ENCODE peak calls at places on chromosomes 16 and 17, in seven cellular contexts. C is heart left ventricle, U is body of pancreas, O is heart right ventricle, F is transverse colon, S is esophagus squamous epithelium, N is A549. T is an unnamed sample.
A peak's percentile ranks its signal among the peaks of the same experiment; 100 is the strongest.

GRCh38 chr16:81748476-81749198 is 30.5 kb upstream of the PLCG2 start:
- DNase-seq in N (no peak), S (no peak), U (no peak), O (no peak), F (no peak), C (no peak), T (no peak)

GRCh38 chr17:40511136-40511535 is 9.7 kb upstream of the TNS4 start:
- DNase-seq in F (no peak), C (no peak), S (no peak), U (no peak), O (no peak), N (no peak), T (no peak)

GRCh38 chr17:18981642-18982424 is 22.7 kb downstream of the FAM83G start:
- DNase-seq in S (no peak), C (no peak), F (peak; percentile 92), N (peak; percentile 82), O (no peak), U (peak; percentile 85), T (no peak)

GRCh38 chr17:17840751-17841591 is 4.2 kb upstream of the SREBF1 start:
- DNase-seq in C (peak; percentile 59), O (no peak), S (no peak), N (no peak), F (no peak), U (no peak), T (no peak)

GRCh38 chr16:24318670-24319069 is 62.5 kb downstream of the CACNG3 start:
- DNase-seq in F (no peak), S (no peak), C (no peak), O (no peak), U (no peak), N (no peak), T (no peak)

GRCh38 chr17:76845524-76845923 is 22.7 kb upstream of the MGAT5B start:
- DNase-seq in C (no peak), F (no peak), S (no peak), U (no peak), O (no peak), N (no peak), T (no peak)

GRCh38 chr17:83057397-83057761 is 22.0 kb upstream of the METRNL start:
- DNase-seq in F (no peak), O (no peak), U (no peak), N (no peak), S (no peak), C (peak; percentile 16), T (no peak)

GRCh38 chr16:86171329-86171728 is 272.4 kb downstream of the IRF8 start:
- DNase-seq in F (no peak), S (no peak), N (no peak), U (no peak), O (no peak), C (no peak), T (peak; percentile 88)

GRCh38 chr16:47965439-47965838 is 190.4 kb downstream of the ABCC12 start:
- DNase-seq in F (no peak), S (no peak), N (no peak), C (no peak), O (no peak), U (no peak), T (no peak)

DNA sequence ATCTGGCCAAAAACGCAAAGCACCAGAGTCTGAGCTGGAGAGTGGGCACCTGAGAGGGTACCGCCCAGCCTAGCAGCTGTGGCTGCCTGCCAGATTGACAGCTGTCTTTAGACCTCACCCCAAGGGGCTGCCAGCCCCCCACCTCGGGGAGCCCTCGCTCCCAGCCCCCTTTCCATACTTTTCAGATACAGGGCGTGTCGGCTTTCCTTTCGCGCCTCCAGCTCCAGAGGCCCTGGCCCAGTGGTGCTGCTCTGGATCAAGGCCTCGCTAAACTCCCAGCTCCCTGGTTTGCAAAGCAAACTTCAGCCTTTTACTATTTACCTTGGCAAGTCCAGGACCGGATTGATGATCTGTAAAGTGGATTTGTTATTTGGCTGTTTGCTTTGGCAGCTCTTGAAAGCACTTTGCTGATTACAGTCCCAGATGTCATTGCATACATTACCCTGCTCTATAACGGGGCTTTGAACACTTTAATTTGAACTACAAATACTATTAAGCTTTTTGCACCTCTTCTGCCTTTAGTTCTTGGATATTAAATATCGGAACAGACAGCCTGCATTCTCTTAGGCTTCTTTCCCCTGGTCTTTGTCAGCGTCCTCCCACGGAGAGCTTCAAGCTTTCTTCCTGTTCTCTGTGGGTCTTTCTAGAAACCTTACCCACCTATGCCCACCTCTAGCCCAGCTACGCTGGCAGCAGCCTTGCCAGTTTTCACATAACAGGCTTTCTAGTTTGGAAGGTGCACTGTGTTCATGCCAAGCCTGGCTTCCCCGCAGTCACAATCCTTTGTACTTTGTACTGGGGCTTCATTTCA is 63.6 kb upstream of the TBX2 start:
- DNase-seq in O (no peak), U (peak; percentile 74), S (no peak), F (no peak), C (no peak), N (no peak), T (no peak)
- H3K27ac ChIP-seq in O (peak overlapping the region; percentile 18), U (no peak overlapping the region), S (peak overlapping the region; percentile 36), F (no peak overlapping the region), C (peak overlapping the region; percentile 50), N (peak overlapping the region; percentile 77), T (peak overlapping the region; percentile 68)

DNA sequence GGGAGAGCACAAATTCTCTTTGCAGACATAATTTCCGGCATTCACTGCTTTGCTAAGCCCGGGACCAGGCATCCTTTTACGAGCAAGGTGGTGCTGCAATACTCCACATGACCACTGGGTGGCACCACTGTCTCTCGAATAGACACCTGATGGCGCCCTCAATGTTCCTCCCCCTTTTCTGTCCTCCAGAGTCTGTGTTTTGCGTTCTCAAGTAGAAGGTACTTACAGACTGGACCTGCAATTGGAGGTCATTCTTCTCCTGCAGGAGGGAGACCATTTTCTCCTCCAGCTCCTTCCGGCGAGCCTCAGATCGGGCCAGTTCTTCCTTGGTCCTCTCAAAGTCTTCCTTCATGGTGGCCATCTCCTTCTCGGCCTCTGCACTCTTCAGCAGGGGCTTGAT is 45.2 kb downstream of the MYH13 start:
- DNase-seq in U (peak; percentile 86), N (peak; percentile 89), S (no peak), O (peak; percentile 76), C (peak; percentile 61), F (peak; percentile 84), T (no peak)
- TF ChIP-seq CTCF in U (peak; percentile 72), N (peak; percentile 93), S (peak; percentile 87), O (peak; percentile 88), C (peak; percentile 95), F (peak; percentile 96), T (peak; percentile 72)

DNA sequence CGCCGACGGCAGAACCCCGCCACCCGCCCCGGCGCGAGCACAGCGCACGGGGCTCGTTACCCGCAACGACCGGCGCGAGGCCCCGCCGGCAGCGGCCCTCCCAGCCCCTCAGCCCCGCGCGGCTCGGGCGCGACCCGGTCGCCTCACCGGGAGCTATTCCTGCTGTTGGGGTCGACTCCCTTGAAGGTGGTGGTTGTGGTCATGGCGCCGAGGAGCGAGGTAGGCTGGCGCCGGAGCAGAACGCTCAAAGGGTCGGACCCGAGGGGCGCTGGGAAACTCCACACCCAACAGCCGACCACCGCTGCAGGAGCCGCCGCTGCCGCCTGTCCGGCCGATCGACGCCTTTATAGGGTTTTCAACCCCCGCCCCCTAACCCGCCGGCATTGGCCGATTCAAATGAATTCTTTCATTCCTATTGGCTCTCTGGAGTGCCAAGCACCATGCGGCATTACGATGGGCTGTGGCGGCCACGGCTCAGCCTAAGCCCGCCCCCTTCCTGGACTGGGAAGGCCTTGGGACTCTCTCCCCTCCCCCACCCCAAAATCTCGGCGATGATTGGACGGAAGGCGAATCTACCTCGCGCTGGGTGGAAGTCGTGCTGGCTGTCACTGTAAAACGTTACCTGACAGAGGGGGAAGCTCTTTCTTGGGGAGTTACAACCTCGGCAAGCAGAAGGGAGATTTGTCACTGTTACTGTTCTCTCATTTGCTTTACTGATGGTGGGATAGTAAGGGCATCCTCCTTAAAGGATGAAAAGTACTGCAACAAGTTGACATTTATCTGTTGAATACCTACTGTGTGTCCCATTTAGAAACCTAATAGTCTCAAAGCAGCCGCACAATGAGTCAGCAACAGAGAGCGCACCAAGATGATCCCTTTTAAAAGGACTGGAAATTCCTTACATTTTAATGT is at the start of gene JPT1:
- DNase-seq in N (peak; percentile 99), F (peak; percentile 99), U (peak; percentile 99), S (peak; percentile 91), C (peak; percentile 98), O (peak; percentile 99), T (peak; percentile 97)
- H3K27ac ChIP-seq in N (peak within 1 kb of the TSS; percentile 95), F (peak within 1 kb of the TSS; percentile 90), U (peak within 1 kb of the TSS; percentile 79), S (peak within 1 kb of the TSS; percentile 94), C (peak within 1 kb of the TSS; percentile 67), O (peak within 1 kb of the TSS; percentile 94), T (no peak within 1 kb of the TSS)

GRCh38 chr17:73281926-73282325 is 20.2 kb upstream of the CPSF4L start:
- DNase-seq in S (no peak), N (no peak), C (no peak), U (no peak), O (no peak), F (no peak), T (no peak)
- TF ChIP-seq CTCF in S (no peak), N (no peak), C (no peak), U (no peak), O (no peak), F (no peak), T (no peak)

GRCh38 chr17:47352848-47353247 is 29.1 kb downstream of the EFCAB13 start:
- DNase-seq in S (no peak), O (no peak), N (no peak), U (no peak), F (no peak), C (no peak), T (no peak)
- H3K27ac ChIP-seq in S (no peak overlapping the region), O (no peak overlapping the region), N (no peak overlapping the region), U (no peak overlapping the region), F (no peak overlapping the region), C (no peak overlapping the region), T (no peak overlapping the region)

GRCh38 chr16:53510704-53511070 is 7.7 kb upstream of the AKTIP start:
- DNase-seq in F (no peak), O (no peak), U (no peak), N (no peak), S (no peak), C (no peak), T (no peak)
- TF ChIP-seq CTCF in F (peak; percentile 9), O (no peak), U (no peak), N (no peak), S (no peak), C (no peak), T (no peak)

DNA sequence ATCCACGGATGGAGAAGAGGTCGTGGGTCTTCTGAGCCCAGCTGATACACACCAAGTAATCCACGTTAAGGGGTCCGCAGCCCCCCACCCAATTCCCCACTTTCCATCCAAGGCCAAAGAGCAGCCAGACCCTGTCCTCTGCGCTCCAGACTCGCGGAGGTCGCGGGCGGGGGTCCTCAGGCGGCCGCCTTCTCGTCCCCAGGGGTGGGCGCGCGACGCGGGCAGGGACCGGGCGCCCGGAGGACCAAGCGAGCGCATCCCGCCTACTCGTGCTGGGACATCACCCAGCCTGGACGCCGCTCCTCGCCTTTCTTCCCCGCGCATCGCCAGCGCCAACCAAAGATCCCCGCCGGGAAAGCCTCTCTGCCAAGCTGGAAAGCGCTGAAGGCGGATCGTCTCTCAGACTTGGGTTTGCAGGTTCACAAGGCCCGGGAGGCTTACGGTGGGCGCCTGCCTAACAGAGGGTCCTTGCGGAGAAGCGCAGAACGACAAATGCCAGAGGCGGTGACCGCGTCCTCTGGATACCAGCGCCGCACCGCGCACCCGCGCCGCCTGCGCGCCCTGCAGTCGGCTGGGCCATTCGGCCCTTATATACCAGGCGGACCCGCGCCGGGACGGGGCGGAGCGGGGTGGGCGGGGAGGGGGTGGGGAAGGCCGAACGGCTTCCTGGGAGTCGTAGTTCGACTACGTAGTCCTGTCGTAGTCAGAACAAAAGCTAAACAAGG is 471.6 kb downstream of the SOX9 start:
- DNase-seq in U (peak; percentile 77), O (peak; percentile 42), S (no peak), C (peak; percentile 57), N (peak; percentile 97), F (peak; percentile 87), T (peak; percentile 67)
- H3K27ac ChIP-seq in U (peak overlapping the region; percentile 81), O (no peak overlapping the region), S (peak overlapping the region; percentile 85), C (no peak overlapping the region), N (peak overlapping the region; percentile 91), F (peak overlapping the region; percentile 83), T (peak overlapping the region; percentile 21)

GRCh38 chr16:75238853-75239371 is 12.5 kb downstream of the BCAR1 start:
- DNase-seq in S (no peak), O (peak; percentile 20), C (no peak), N (no peak), U (peak; percentile 54), F (no peak), T (no peak)
- TF ChIP-seq CTCF in S (peak; percentile 13), O (peak; percentile 5), C (no peak), N (no peak), U (peak; percentile 22), F (no peak), T (peak; percentile 27)